ENCODE peak calls at places on chromosomes 11 and 22, in six cellular contexts. C, O, F, M, Q and L are unnamed samples.

GRCh38 chr22:42303304-42304020 is 33.0 kb upstream of the TCF20 start:
- DNase-seq in C (no peak), O (no peak), F (no peak), M (no peak), Q (no peak), L (no peak)

GRCh38 chr11:47163198-47163597 is 13.5 kb downstream of the ARFGAP2 start:
- DNase-seq in C (no peak), O (no peak), F (no peak), M (no peak), Q (no peak), L (no peak)

GRCh38 chr11:11250470-11250869 is 102.6 kb downstream of the CSNK2A3 start:
- DNase-seq in C (no peak), O (no peak), F (no peak), M (no peak), Q (no peak), L (no peak)

GRCh38 chr11:76615950-76616349 is 54.6 kb downstream of the LRRC32 start:
- DNase-seq in C (no peak), O (no peak), F (no peak), M (no peak), Q (peak), L (no peak)

GRCh38 chr11:62337682-62338181 is 484 bp downstream of the ASRGL1 start:
- DNase-seq in C (peak), O (peak), F (peak), M (peak), Q (peak), L (peak)

GRCh38 chr11:14622241-14622954 is 21.2 kb upstream of the PDE3B start:
- DNase-seq in C (no peak), O (no peak), F (no peak), M (no peak), Q (no peak), L (no peak)

GRCh38 chr11:12376259-12376971 is 956 bp upstream of the PARVA start:
- DNase-seq in C (no peak), O (no peak), F (peak), M (no peak), Q (no peak), L (no peak)

GRCh38 chr11:46431211-46431610 is 39.6 kb upstream of the CHRM4 start:
- DNase-seq in C (no peak), O (no peak), F (no peak), M (no peak), Q (no peak), L (no peak)

GRCh38 chr11:119795231-119795630 is 66.2 kb upstream of the NECTIN1 start:
- DNase-seq in C (no peak), O (no peak), F (peak), M (no peak), Q (peak), L (no peak)

GRCh38 chr11:1654388-1655167 is 25.0 kb downstream of the KRTAP5-5 start:
- DNase-seq in C (no peak), O (peak), F (no peak), M (no peak), Q (no peak), L (no peak)

GRCh38 chr22:43515411-43515810 is 103.6 kb downstream of the MPPED1 start:
- DNase-seq in C (no peak), O (peak), F (no peak), M (no peak), Q (no peak), L (no peak)

GRCh38 chr11:3155216-3155615 is 9.9 kb downstream of the OSBPL5 start:
- DNase-seq in C (no peak), O (no peak), F (no peak), M (no peak), Q (no peak), L (peak)

GRCh38 chr22:19422440-19423301 is 8.9 kb downstream of the HIRA start:
- DNase-seq in C (no peak), O (no peak), F (no peak), M (no peak), Q (no peak), L (no peak)

GRCh38 chr11:126282361-126282741 is 542 bp upstream of the TIRAP start:
- DNase-seq in C (peak), O (peak), F (peak), M (peak), Q (peak), L (peak)

GRCh38 chr11:83006877-83007330 is 64.8 kb downstream of the RAB30 start:
- DNase-seq in C (no peak), O (no peak), F (peak), M (no peak), Q (no peak), L (no peak)

GRCh38 chr11:86574493-86575207 is 97.8 kb downstream of the ME3 start:
- DNase-seq in C (no peak), O (no peak), F (no peak), M (no peak), Q (peak), L (no peak)

GRCh38 chr11:69243496-69244200 is 50.3 kb upstream of the MYEOV start:
- DNase-seq in C (no peak), O (no peak), F (no peak), M (no peak), Q (no peak), L (no peak)

GRCh38 chr11:98587884-98588283 is 432.9 kb upstream of the CNTN5 start:
- DNase-seq in C (no peak), O (no peak), F (no peak), M (no peak), Q (no peak), L (no peak)

GRCh38 chr11:73784080-73784634 is 3.5 kb upstream of the MRPL48 start:
- DNase-seq in C (no peak), O (no peak), F (no peak), M (peak), Q (peak), L (no peak)

GRCh38 chr11:78653294-78653909 is 78.7 kb upstream of the NARS2 start:
- DNase-seq in C (no peak), O (no peak), F (no peak), M (no peak), Q (no peak), L (no peak)

GRCh38 chr22:46156031-46156430 is 5.7 kb downstream of the PPARA start:
- DNase-seq in C (no peak), O (no peak), F (no peak), M (no peak), Q (no peak), L (no peak)

GRCh38 chr22:50082961-50083461 is 2.2 kb downstream of the MLC1 start:
- DNase-seq in C (no peak), O (no peak), F (no peak), M (no peak), Q (peak), L (no peak)

GRCh38 chr22:20877715-20878114 is 18.9 kb downstream of the SNAP29 start:
- DNase-seq in C (no peak), O (no peak), F (no peak), M (no peak), Q (no peak), L (no peak)

GRCh38 chr22:46528121-46528610 is 9.3 kb downstream of the CELSR1 start:
- DNase-seq in C (no peak), O (no peak), F (peak), M (no peak), Q (peak), L (no peak)

GRCh38 chr22:31271485-31271884 is 20.8 kb downstream of the PIK3IP1 start:
- DNase-seq in C (no peak), O (no peak), F (no peak), M (no peak), Q (no peak), L (no peak)

GRCh38 chr11:89443366-89444303 is 47.5 kb downstream of the NOX4 start:
- DNase-seq in C (no peak), O (no peak), F (no peak), M (no peak), Q (no peak), L (no peak)

GRCh38 chr22:47901911-47902310 is 1139.5 kb downstream of the TBC1D22A start:
- DNase-seq in C (no peak), O (no peak), F (no peak), M (peak), Q (no peak), L (no peak)

GRCh38 chr11:114083256-114084252 is 24.0 kb downstream of the ZBTB16 start:
- DNase-seq in C (no peak), O (no peak), F (peak), M (no peak), Q (no peak), L (no peak)

GRCh38 chr11:127993788-127994187 is 593.6 kb downstream of the ETS1 start:
- DNase-seq in C (no peak), O (no peak), F (no peak), M (peak), Q (no peak), L (no peak)

GRCh38 chr11:125679397-125679796 is 1.2 kb downstream of the ACRV1 start:
- DNase-seq in C (no peak), O (no peak), F (no peak), M (no peak), Q (no peak), L (no peak)

GRCh38 chr11:75554258-75555022 is 7.6 kb upstream of the SERPINH1 start:
- DNase-seq in C (peak), O (peak), F (peak), M (peak), Q (peak), L (peak)

GRCh38 chr22:50506611-50507420 is 686 bp downstream of the LMF2 start:
- DNase-seq in C (no peak), O (peak), F (peak), M (no peak), Q (no peak), L (no peak)

GRCh38 chr11:65786786-65787636 is at the start of gene OVOL1:
- DNase-seq in C (no peak), O (peak), F (peak), M (peak), Q (peak), L (peak)

DNA sequence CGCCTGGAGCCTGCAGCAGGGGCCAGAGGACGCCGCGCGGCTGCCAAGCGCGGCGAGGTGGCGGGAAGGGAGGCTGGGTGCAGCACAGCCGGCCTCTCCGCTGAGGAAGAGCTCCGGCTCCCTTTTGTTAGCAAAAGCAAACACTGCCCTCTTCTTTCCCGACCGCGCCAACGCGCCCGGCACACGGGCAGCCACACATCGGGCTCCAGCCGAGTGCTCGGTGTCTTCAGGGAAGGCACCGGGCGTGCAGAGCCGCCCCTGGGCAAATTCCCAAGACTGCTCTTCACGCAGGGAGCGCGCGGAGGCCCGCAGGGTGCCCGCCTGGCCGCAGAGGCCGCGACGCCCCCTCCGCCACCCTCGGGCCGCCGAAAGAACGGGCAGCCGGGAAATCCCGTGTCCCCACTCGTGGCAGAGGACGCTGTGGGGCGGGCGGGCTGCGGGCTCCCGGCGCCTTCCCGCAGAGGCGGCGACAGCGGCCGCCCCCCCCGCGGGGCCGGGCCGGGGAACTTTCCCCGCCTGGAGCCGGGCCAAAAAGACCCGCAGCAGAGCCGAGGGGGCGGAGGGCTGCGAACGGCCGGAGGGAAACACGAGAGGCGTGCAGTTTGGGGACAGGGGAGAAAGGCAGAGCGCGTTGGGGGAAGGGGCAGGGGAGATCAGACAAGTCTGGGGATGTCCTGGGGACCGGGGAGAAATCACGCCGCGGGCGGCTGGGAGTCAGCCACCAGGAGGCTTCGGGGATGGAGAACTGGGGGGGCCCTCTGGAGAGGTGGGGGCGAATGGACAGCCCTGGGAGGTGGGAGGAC is 931 bp downstream of the CADM1 start:
- DNase-seq in C (peak), O (peak), F (peak), M (peak), Q (peak), L (peak)
- TF ChIP-seq CTCF in C (peak), O (peak), F (peak), M (no peak), Q (peak), L (no peak)

GRCh38 chr11:122559734-122560382 is 95.7 kb upstream of the UBASH3B start:
- DNase-seq in C (no peak), O (no peak), F (no peak), M (peak), Q (peak), L (no peak)

DNA sequence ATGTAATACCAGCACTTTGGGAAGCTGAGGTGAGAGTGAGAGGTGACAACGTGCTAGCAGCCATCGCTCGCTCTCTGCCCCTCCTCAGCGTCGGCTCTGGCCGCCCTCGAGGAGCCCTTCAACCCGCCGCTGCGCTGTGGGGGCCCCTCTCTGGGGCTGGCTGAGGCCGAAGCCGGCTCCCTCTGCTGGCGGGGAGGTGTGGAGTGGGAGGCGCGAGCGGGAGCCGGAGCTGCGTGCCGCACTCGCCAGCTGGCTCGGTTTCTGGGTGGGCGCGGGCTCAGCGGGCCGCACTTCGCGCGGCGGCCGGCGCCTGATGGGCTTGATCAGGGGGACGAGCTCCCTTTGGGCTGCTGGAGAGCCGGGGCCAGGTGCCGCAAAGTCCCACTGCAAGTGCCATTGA is 98.9 kb upstream of the UBASH3B start:
- DNase-seq in C (peak), O (peak), F (no peak), M (peak), Q (peak), L (peak)
- TF ChIP-seq CTCF in C (peak), O (peak), F (peak), M (no peak), Q (no peak), L (peak)

DNA sequence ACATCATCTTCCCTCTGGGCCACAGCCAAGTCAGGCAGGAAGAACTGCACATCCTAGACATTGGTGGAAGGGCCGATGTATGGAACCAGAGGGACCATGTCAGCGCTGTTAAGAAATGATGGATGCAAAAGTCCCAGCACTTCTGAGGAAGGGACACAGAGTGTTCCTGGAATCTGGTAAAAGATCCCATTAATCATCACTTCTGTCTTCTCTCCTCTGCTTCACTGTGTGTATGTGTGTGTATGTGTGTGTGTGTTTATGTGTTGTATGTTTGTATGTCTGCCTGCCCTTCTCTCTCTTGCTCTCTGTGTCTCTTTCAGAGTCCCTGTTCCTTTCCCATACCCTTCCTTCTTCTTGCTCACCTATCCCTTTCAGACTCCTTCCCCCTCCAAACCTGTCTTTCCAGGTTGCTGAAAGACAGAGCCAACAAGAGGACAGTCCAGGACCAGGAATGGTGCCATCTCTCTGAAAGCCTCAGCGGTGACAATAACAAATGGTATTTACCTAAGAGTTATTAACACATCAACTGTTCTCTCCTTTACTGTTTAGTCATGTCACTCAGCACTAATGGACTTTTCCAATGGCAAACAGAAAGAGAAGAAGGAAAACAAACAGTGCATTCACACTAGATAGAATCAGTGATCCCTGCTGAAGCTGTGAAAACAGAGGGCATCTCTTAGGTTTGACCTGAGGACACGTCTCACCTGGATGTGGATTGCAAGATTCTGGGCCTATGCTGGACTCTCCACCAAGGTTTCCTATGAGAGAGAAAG is 47.1 kb downstream of the EHF start:
- DNase-seq in C (no peak), O (no peak), F (peak), M (no peak), Q (peak), L (no peak)
- TF ChIP-seq CTCF in C (no peak), O (no peak), F (no peak), M (no peak), Q (no peak), L (no peak)

GRCh38 chr11:101862410-101863233 is 52.2 kb upstream of the CEP126 start:
- DNase-seq in C (peak), O (no peak), F (peak), M (peak), Q (peak), L (peak)
- TF ChIP-seq CTCF in C (peak), O (peak), F (no peak), M (no peak), Q (peak), L (peak)

GRCh38 chr11:299951-300735 is 817 bp upstream of the IFITM5 start:
- DNase-seq in C (no peak), O (peak), F (no peak), M (no peak), Q (no peak), L (peak)
- TF ChIP-seq CTCF in C (no peak), O (no peak), F (no peak), M (no peak), Q (no peak), L (no peak)

DNA sequence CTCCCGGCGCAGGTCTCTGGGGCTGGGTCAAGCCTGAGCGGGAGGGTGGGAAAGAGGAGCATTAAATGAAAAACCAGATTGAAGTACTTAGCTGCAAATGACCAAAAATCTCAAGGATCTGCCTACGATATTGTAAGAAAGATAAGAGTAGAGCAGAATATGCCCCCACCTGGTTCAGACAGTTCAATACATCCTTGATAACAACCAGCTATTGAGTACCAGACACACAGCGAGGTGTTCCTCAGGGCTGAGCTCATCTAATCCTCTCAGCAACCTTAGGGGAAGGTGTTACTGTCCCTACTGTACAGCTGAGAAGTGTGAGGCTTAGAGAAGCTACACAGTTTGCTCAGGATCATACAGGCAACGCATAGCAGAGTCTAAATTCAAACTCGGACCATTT is 27.4 kb upstream of the HMGXB4 start:
- DNase-seq in C (no peak), O (no peak), F (no peak), M (no peak), Q (no peak), L (no peak)
- TF ChIP-seq CTCF in C (no peak), O (no peak), F (no peak), M (no peak), Q (no peak), L (no peak)